ENCODE peak calls at places on chromosomes 12 and 14, in five cellular contexts. One of them, this sample, is unnamed.
A peak's percentile ranks its signal among the peaks of the same experiment; 100 is the strongest.

GRCh38 chr12:113152196-113152834 is 2.8 kb downstream of the CFAP73 start:
- DNase-seq in ascending aorta: no peak
- DNase-seq in naive B cell: no peak
- DNase-seq in NCI-H1105: no peak
- DNase-seq in activated CD4-positive, alpha-beta T cell treated with anti-CD3 and anti-CD28 coated beads for 1 hour: no peak
- DNase-seq in this sample: no peak

GRCh38 chr14:102525213-102526143 is 15.9 kb upstream of the ANKRD9 start:
- DNase-seq in ascending aorta: no peak
- DNase-seq in naive B cell: peak; percentile 44
- DNase-seq in NCI-H1105: peak; percentile 51
- DNase-seq in activated CD4-positive, alpha-beta T cell treated with anti-CD3 and anti-CD28 coated beads for 1 hour: no peak
- DNase-seq in this sample: no peak

GRCh38 chr14:85764809-85765208 is 234.9 kb downstream of the FLRT2 start:
- DNase-seq in ascending aorta: no peak
- DNase-seq in naive B cell: no peak
- DNase-seq in NCI-H1105: no peak
- DNase-seq in activated CD4-positive, alpha-beta T cell treated with anti-CD3 and anti-CD28 coated beads for 1 hour: no peak
- DNase-seq in this sample: no peak

GRCh38 chr12:99059824-99060526 is 414.9 kb downstream of the APAF1 start:
- DNase-seq in ascending aorta: peak; percentile 10
- DNase-seq in naive B cell: no peak
- DNase-seq in NCI-H1105: no peak
- DNase-seq in activated CD4-positive, alpha-beta T cell treated with anti-CD3 and anti-CD28 coated beads for 1 hour: no peak
- DNase-seq in this sample: no peak

GRCh38 chr14:76096257-76096656 is 55.5 kb upstream of the GPATCH2L start:
- DNase-seq in ascending aorta: no peak
- DNase-seq in naive B cell: no peak
- DNase-seq in NCI-H1105: no peak
- DNase-seq in activated CD4-positive, alpha-beta T cell treated with anti-CD3 and anti-CD28 coated beads for 1 hour: no peak
- DNase-seq in this sample: no peak

GRCh38 chr12:91483471-91483985 is 300.9 kb upstream of the DCN start:
- DNase-seq in ascending aorta: no peak
- DNase-seq in naive B cell: no peak
- DNase-seq in NCI-H1105: no peak
- DNase-seq in activated CD4-positive, alpha-beta T cell treated with anti-CD3 and anti-CD28 coated beads for 1 hour: no peak
- DNase-seq in this sample: no peak

GRCh38 chr14:77267937-77268699 is 2.9 kb downstream of the NGB start:
- DNase-seq in ascending aorta: no peak
- DNase-seq in naive B cell: no peak
- DNase-seq in NCI-H1105: no peak
- DNase-seq in activated CD4-positive, alpha-beta T cell treated with anti-CD3 and anti-CD28 coated beads for 1 hour: no peak
- DNase-seq in this sample: no peak

GRCh38 chr12:55697686-55698085 is 10.0 kb downstream of the ITGA7 start:
- DNase-seq in ascending aorta: no peak
- DNase-seq in naive B cell: no peak
- DNase-seq in NCI-H1105: no peak
- DNase-seq in activated CD4-positive, alpha-beta T cell treated with anti-CD3 and anti-CD28 coated beads for 1 hour: no peak
- DNase-seq in this sample: no peak

GRCh38 chr14:64704743-64705405 is 650 bp downstream of the PLEKHG3 start:
- DNase-seq in ascending aorta: no peak
- DNase-seq in naive B cell: no peak
- DNase-seq in NCI-H1105: no peak
- DNase-seq in activated CD4-positive, alpha-beta T cell treated with anti-CD3 and anti-CD28 coated beads for 1 hour: no peak
- DNase-seq in this sample: no peak

GRCh38 chr14:103140316-103141109 is 17.3 kb downstream of the TNFAIP2 start:
- DNase-seq in ascending aorta: no peak
- DNase-seq in naive B cell: no peak
- DNase-seq in NCI-H1105: peak; percentile 81
- DNase-seq in activated CD4-positive, alpha-beta T cell treated with anti-CD3 and anti-CD28 coated beads for 1 hour: no peak
- DNase-seq in this sample: no peak

GRCh38 chr12:123681605-123682004 is 10.7 kb downstream of the TCTN2 start:
- DNase-seq in ascending aorta: no peak
- DNase-seq in naive B cell: no peak
- DNase-seq in NCI-H1105: no peak
- DNase-seq in activated CD4-positive, alpha-beta T cell treated with anti-CD3 and anti-CD28 coated beads for 1 hour: no peak
- DNase-seq in this sample: no peak

GRCh38 chr12:65308601-65309071 is 30.2 kb downstream of the MSRB3 start:
- DNase-seq in ascending aorta: no peak
- DNase-seq in naive B cell: no peak
- DNase-seq in NCI-H1105: no peak
- DNase-seq in activated CD4-positive, alpha-beta T cell treated with anti-CD3 and anti-CD28 coated beads for 1 hour: no peak
- DNase-seq in this sample: no peak

GRCh38 chr12:8819676-8819980 is 2.8 kb upstream of the A2ML1 start:
- DNase-seq in ascending aorta: no peak
- DNase-seq in naive B cell: no peak
- DNase-seq in NCI-H1105: no peak
- DNase-seq in activated CD4-positive, alpha-beta T cell treated with anti-CD3 and anti-CD28 coated beads for 1 hour: no peak
- DNase-seq in this sample: no peak

GRCh38 chr12:107360033-107360432 is 266.7 kb upstream of the CRY1 start:
- DNase-seq in ascending aorta: no peak
- DNase-seq in naive B cell: no peak
- DNase-seq in NCI-H1105: no peak
- DNase-seq in activated CD4-positive, alpha-beta T cell treated with anti-CD3 and anti-CD28 coated beads for 1 hour: no peak
- DNase-seq in this sample: no peak

GRCh38 chr14:70822706-70823185 is 13.4 kb upstream of the MAP3K9 start:
- DNase-seq in ascending aorta: no peak
- DNase-seq in naive B cell: no peak
- DNase-seq in NCI-H1105: peak; percentile 66
- DNase-seq in activated CD4-positive, alpha-beta T cell treated with anti-CD3 and anti-CD28 coated beads for 1 hour: no peak
- DNase-seq in this sample: no peak

GRCh38 chr12:122951406-122951805 is 14.9 kb downstream of the ABCB9 start:
- DNase-seq in ascending aorta: no peak
- DNase-seq in naive B cell: no peak
- DNase-seq in NCI-H1105: no peak
- DNase-seq in activated CD4-positive, alpha-beta T cell treated with anti-CD3 and anti-CD28 coated beads for 1 hour: no peak
- DNase-seq in this sample: no peak

GRCh38 chr12:63495974-63496373 is 172.3 kb downstream of the DPY19L2 start:
- DNase-seq in ascending aorta: no peak
- DNase-seq in naive B cell: no peak
- DNase-seq in NCI-H1105: no peak
- DNase-seq in activated CD4-positive, alpha-beta T cell treated with anti-CD3 and anti-CD28 coated beads for 1 hour: no peak
- DNase-seq in this sample: no peak

GRCh38 chr14:93970967-93971634 is 5.3 kb downstream of the ASB2 start:
- DNase-seq in ascending aorta: no peak
- DNase-seq in naive B cell: peak; percentile 39
- DNase-seq in NCI-H1105: no peak
- DNase-seq in activated CD4-positive, alpha-beta T cell treated with anti-CD3 and anti-CD28 coated beads for 1 hour: no peak
- DNase-seq in this sample: no peak

GRCh38 chr14:52700701-52701172 is 5.4 kb upstream of the ERO1A start:
- DNase-seq in ascending aorta: no peak
- DNase-seq in naive B cell: no peak
- DNase-seq in NCI-H1105: no peak
- DNase-seq in activated CD4-positive, alpha-beta T cell treated with anti-CD3 and anti-CD28 coated beads for 1 hour: no peak
- DNase-seq in this sample: no peak

GRCh38 chr14:55749201-55749812 is 169.3 kb downstream of the KTN1 start:
- DNase-seq in ascending aorta: no peak
- DNase-seq in naive B cell: no peak
- DNase-seq in NCI-H1105: no peak
- DNase-seq in activated CD4-positive, alpha-beta T cell treated with anti-CD3 and anti-CD28 coated beads for 1 hour: no peak
- DNase-seq in this sample: no peak

GRCh38 chr12:75982974-75983660 is 48.5 kb downstream of the PHLDA1 start:
- DNase-seq in ascending aorta: no peak
- DNase-seq in naive B cell: no peak
- DNase-seq in NCI-H1105: no peak
- DNase-seq in activated CD4-positive, alpha-beta T cell treated with anti-CD3 and anti-CD28 coated beads for 1 hour: no peak
- DNase-seq in this sample: no peak

GRCh38 chr14:96053600-96054381 is 14.6 kb downstream of the C14orf132 start:
- DNase-seq in ascending aorta: peak; percentile 87
- DNase-seq in naive B cell: no peak
- DNase-seq in NCI-H1105: no peak
- DNase-seq in activated CD4-positive, alpha-beta T cell treated with anti-CD3 and anti-CD28 coated beads for 1 hour: no peak
- DNase-seq in this sample: no peak

GRCh38 chr12:47773062-47773857 is at the start of gene SLC48A1:
- DNase-seq in ascending aorta: no peak
- DNase-seq in naive B cell: peak; percentile 83
- DNase-seq in NCI-H1105: peak; percentile 73
- DNase-seq in activated CD4-positive, alpha-beta T cell treated with anti-CD3 and anti-CD28 coated beads for 1 hour: peak; percentile 62
- DNase-seq in this sample: no peak

GRCh38 chr12:132278421-132279183 is 50.8 kb downstream of the GALNT9 start:
- DNase-seq in ascending aorta: no peak
- DNase-seq in naive B cell: no peak
- DNase-seq in NCI-H1105: no peak
- DNase-seq in activated CD4-positive, alpha-beta T cell treated with anti-CD3 and anti-CD28 coated beads for 1 hour: no peak
- DNase-seq in this sample: no peak

GRCh38 chr12:48002773-48003218 is 1.5 kb downstream of the COL2A1 start:
- DNase-seq in ascending aorta: no peak
- DNase-seq in naive B cell: no peak
- DNase-seq in NCI-H1105: peak; percentile 47
- DNase-seq in activated CD4-positive, alpha-beta T cell treated with anti-CD3 and anti-CD28 coated beads for 1 hour: no peak
- DNase-seq in this sample: no peak

GRCh38 chr14:38210587-38211257 is 3.0 kb downstream of the SSTR1 start:
- DNase-seq in ascending aorta: no peak
- DNase-seq in naive B cell: no peak
- DNase-seq in NCI-H1105: no peak
- DNase-seq in activated CD4-positive, alpha-beta T cell treated with anti-CD3 and anti-CD28 coated beads for 1 hour: no peak
- DNase-seq in this sample: no peak

GRCh38 chr14:33127531-33127930 is 188.9 kb downstream of the NPAS3 start:
- DNase-seq in ascending aorta: no peak
- DNase-seq in naive B cell: no peak
- DNase-seq in NCI-H1105: no peak
- DNase-seq in activated CD4-positive, alpha-beta T cell treated with anti-CD3 and anti-CD28 coated beads for 1 hour: no peak
- DNase-seq in this sample: no peak

GRCh38 chr14:68819260-68819691 is 26.4 kb upstream of the ZFP36L1 start:
- DNase-seq in ascending aorta: no peak
- DNase-seq in naive B cell: no peak
- DNase-seq in NCI-H1105: no peak
- DNase-seq in activated CD4-positive, alpha-beta T cell treated with anti-CD3 and anti-CD28 coated beads for 1 hour: no peak
- DNase-seq in this sample: no peak

GRCh38 chr14:51650721-51651387 is 856 bp upstream of the FRMD6 start:
- DNase-seq in ascending aorta: no peak
- DNase-seq in naive B cell: no peak
- DNase-seq in NCI-H1105: no peak
- DNase-seq in activated CD4-positive, alpha-beta T cell treated with anti-CD3 and anti-CD28 coated beads for 1 hour: no peak
- DNase-seq in this sample: no peak